ENCODE peak calls at places on chromosomes 4 and X, in six cellular contexts. O is skeletal muscle cell; G is CD8-positive, alpha-beta memory T cell; A is HEK293T; B is kidney glomerular epithelial cell; C is GM04503. X is an unnamed sample.

GRCh38 chr4:18815779-18816173 is 794.2 kb upstream of the LCORL start:
- DNase-seq in C (no peak), A (no peak), O (no peak), G (no peak), B (no peak), X (no peak)

GRCh38 chr4:107036602-107037151 is 564 bp upstream of the DKK2 start:
- DNase-seq in C (no peak), A (no peak), O (no peak), B (no peak), G (no peak), X (peak)

GRCh38 chr4:124980276-124980752 is 267.8 kb upstream of the ANKRD50 start:
- DNase-seq in C (peak), A (no peak), B (no peak), O (peak), G (no peak), X (peak)

GRCh38 chr4:67087897-67088296 is 457.4 kb downstream of the CENPC start:
- DNase-seq in C (no peak), B (peak), A (peak), G (peak), O (no peak), X (no peak)

GRCh38 chr4:94356444-94356843 is 13.8 kb upstream of the HPGDS start:
- DNase-seq in G (no peak), A (no peak), O (no peak), C (no peak), B (no peak), X (no peak)

GRCh38 chr4:139624441-139625130 is 41.0 kb upstream of the MGST2 start:
- DNase-seq in O (no peak), A (no peak), B (no peak), C (no peak), G (no peak), X (no peak)

GRCh38 chrX:107551546-107551945 is 76.8 kb upstream of the PRPS1 start:
- DNase-seq in B (no peak), G (no peak), A (no peak), C (no peak), O (no peak), X (no peak)

GRCh38 chr4:126799471-126799870 is 833.3 kb upstream of the INTU start:
- DNase-seq in B (no peak), O (peak), G (no peak), A (no peak), C (no peak), X (peak)